ENCODE peak calls at places on chromosomes 16 and 17, in five cellular contexts. U is T-helper 9 cell; V is stimulated activated CD4-positive, alpha-beta T cell treated with anti-CD3 and anti-CD28 coated beads, Interleukin-15, amount 100 ng/mL, for 24 hours; Q is adrenal gland; Y is substantia nigra. A is an unnamed sample.

GRCh38 chr17:4969551-4970231 is 2.1 kb upstream of the SPAG7 start:
- DNase-seq in U (no peak), V (peak; percentile 58), Q (peak; percentile 72), Y (no peak), A (no peak)

GRCh38 chr17:52027620-52028019 is 130.9 kb downstream of the CA10 start:
- DNase-seq in Q (no peak), Y (no peak), U (no peak), V (no peak), A (no peak)

GRCh38 chr17:76585048-76585648 is 512 bp downstream of the ST6GALNAC2 start:
- DNase-seq in U (no peak), Y (no peak), V (peak; percentile 36), Q (no peak), A (no peak)

GRCh38 chr17:11997972-11998233 is 628 bp upstream of the ZNF18 start:
- DNase-seq in U (no peak), Y (no peak), V (no peak), Q (no peak), A (no peak)

GRCh38 chr17:81451823-81452222 is 56.6 kb downstream of the BAHCC1 start:
- DNase-seq in Q (no peak), Y (no peak), V (no peak), U (no peak), A (no peak)

GRCh38 chr17:60712675-60713074 is 35.0 kb downstream of the BCAS3 start:
- DNase-seq in Y (no peak), Q (no peak), V (no peak), U (no peak), A (no peak)

GRCh38 chr16:68257251-68257905 is 6.9 kb upstream of the SLC7A6 start:
- DNase-seq in Q (peak; percentile 49), V (no peak), Y (no peak), U (no peak), A (no peak)

GRCh38 chr16:2985457-2985856 is 5.2 kb upstream of the PKMYT1 start:
- DNase-seq in V (no peak), U (no peak), Y (peak; percentile 88), Q (no peak), A (no peak)

GRCh38 chr17:12765544-12765943 is 23.8 kb upstream of the ARHGAP44 start:
- DNase-seq in Y (no peak), U (no peak), Q (peak; percentile 47), V (no peak), A (no peak)

GRCh38 chr16:49530396-49530795 is 156.8 kb downstream of the C16orf78 start:
- DNase-seq in Q (no peak), V (no peak), U (no peak), Y (no peak), A (no peak)

GRCh38 chr16:17364319-17365210 is 106.2 kb downstream of the XYLT1 start:
- DNase-seq in Y (no peak), V (peak; percentile 55), Q (no peak), U (peak; percentile 46), A (peak; percentile 66)

GRCh38 chr16:87312008-87312407 is 5.2 kb downstream of the C16orf95 start:
- DNase-seq in Y (no peak), V (no peak), U (no peak), Q (no peak), A (no peak)

GRCh38 chr17:22142091-22142490 is 449.8 kb downstream of the KCNJ18 start:
- DNase-seq in Q (no peak), U (no peak), V (no peak), Y (peak; percentile 1), A (no peak)

GRCh38 chr17:36059455-36059854 is 4.6 kb upstream of the CCL18 start:
- DNase-seq in U (no peak), Y (no peak), Q (no peak), V (no peak), A (no peak)

GRCh38 chr16:58494981-58495860 is 4.7 kb upstream of the NDRG4 start:
- DNase-seq in Y (peak; percentile 95), U (peak; percentile 41), V (peak; percentile 86), Q (peak; percentile 94), A (peak; percentile 67)

GRCh38 chr17:45110676-45111611 is 21.4 kb downstream of the PLCD3 start:
- DNase-seq in Q (peak; percentile 85), V (no peak), Y (peak; percentile 48), U (no peak), A (no peak)

GRCh38 chr17:66491213-66491612 is 188.8 kb downstream of the PRKCA start:
- DNase-seq in V (peak; percentile 52), Q (no peak), U (no peak), Y (no peak), A (no peak)

GRCh38 chr17:35094902-35095301 is 24.8 kb downstream of the RAD51D start:
- DNase-seq in Q (no peak), V (no peak), U (no peak), Y (no peak), A (no peak)

GRCh38 chr17:76789235-76789788 is 51.4 kb downstream of the MFSD11 start:
- DNase-seq in Q (no peak), Y (no peak), V (no peak), U (no peak), A (no peak)

GRCh38 chr17:80455784-80456183 is 20.6 kb downstream of the NPTX1 start:
- DNase-seq in U (no peak), Y (no peak), V (no peak), Q (no peak), A (no peak)

GRCh38 chr17:65467156-65467555 is 94.3 kb downstream of the AXIN2 start:
- DNase-seq in Q (no peak), Y (no peak), U (no peak), V (no peak), A (no peak)